ENCODE peak calls at places on chromosomes 6 and 20, in seven cellular contexts. One of them, this sample, is unnamed.

GRCh38 chr6:155418017-155418749 is 37.5 kb downstream of the NOX3 start:
- DNase-seq in T-helper 1 cell: peak; percentile 31
- DNase-seq in head of caudate nucleus: no peak
- DNase-seq in AG20443: peak; percentile 53
- DNase-seq in activated gamma-delta T cell treated with anti-CD3 and anti-CD28 coated beads, Interleukin-2, amount 50 U/mL, for 16 hours: peak; percentile 42
- DNase-seq in Calu3: no peak
- DNase-seq in lower lobe of right lung: no peak
- DNase-seq in this sample: no peak

GRCh38 chr6:130417951-130418350 is 52.1 kb downstream of the TMEM200A start:
- DNase-seq in T-helper 1 cell: no peak
- DNase-seq in head of caudate nucleus: no peak
- DNase-seq in AG20443: no peak
- DNase-seq in activated gamma-delta T cell treated with anti-CD3 and anti-CD28 coated beads, Interleukin-2, amount 50 U/mL, for 16 hours: no peak
- DNase-seq in Calu3: no peak
- DNase-seq in lower lobe of right lung: no peak
- DNase-seq in this sample: no peak

GRCh38 chr6:111890981-111891380 is 17.7 kb upstream of the FYN start:
- DNase-seq in T-helper 1 cell: no peak
- DNase-seq in head of caudate nucleus: no peak
- DNase-seq in AG20443: peak; percentile 33
- DNase-seq in activated gamma-delta T cell treated with anti-CD3 and anti-CD28 coated beads, Interleukin-2, amount 50 U/mL, for 16 hours: no peak
- DNase-seq in Calu3: no peak
- DNase-seq in lower lobe of right lung: no peak
- DNase-seq in this sample: no peak

GRCh38 chr6:91781946-91782345 is 1195.1 kb upstream of the MAP3K7 start:
- DNase-seq in T-helper 1 cell: no peak
- DNase-seq in head of caudate nucleus: peak; percentile 46
- DNase-seq in AG20443: no peak
- DNase-seq in activated gamma-delta T cell treated with anti-CD3 and anti-CD28 coated beads, Interleukin-2, amount 50 U/mL, for 16 hours: no peak
- DNase-seq in Calu3: no peak
- DNase-seq in lower lobe of right lung: no peak
- DNase-seq in this sample: peak; percentile 54

GRCh38 chr6:124260337-124260736 is 456.7 kb downstream of the NKAIN2 start:
- DNase-seq in T-helper 1 cell: no peak
- DNase-seq in head of caudate nucleus: no peak
- DNase-seq in AG20443: no peak
- DNase-seq in activated gamma-delta T cell treated with anti-CD3 and anti-CD28 coated beads, Interleukin-2, amount 50 U/mL, for 16 hours: no peak
- DNase-seq in Calu3: no peak
- DNase-seq in lower lobe of right lung: no peak
- DNase-seq in this sample: peak; percentile 26

GRCh38 chr6:76876922-76877553 is 586.3 kb downstream of the HTR1B start:
- DNase-seq in T-helper 1 cell: no peak
- DNase-seq in head of caudate nucleus: no peak
- DNase-seq in AG20443: no peak
- DNase-seq in activated gamma-delta T cell treated with anti-CD3 and anti-CD28 coated beads, Interleukin-2, amount 50 U/mL, for 16 hours: no peak
- DNase-seq in Calu3: peak; percentile 85
- DNase-seq in lower lobe of right lung: no peak
- DNase-seq in this sample: no peak

GRCh38 chr6:2229742-2230141 is 15.7 kb downstream of the GMDS start:
- DNase-seq in T-helper 1 cell: no peak
- DNase-seq in head of caudate nucleus: no peak
- DNase-seq in AG20443: no peak
- DNase-seq in activated gamma-delta T cell treated with anti-CD3 and anti-CD28 coated beads, Interleukin-2, amount 50 U/mL, for 16 hours: no peak
- DNase-seq in Calu3: no peak
- DNase-seq in lower lobe of right lung: no peak
- DNase-seq in this sample: no peak

GRCh38 chr6:165675120-165675519 is 12.1 kb upstream of the PDE10A start:
- DNase-seq in T-helper 1 cell: no peak
- DNase-seq in head of caudate nucleus: no peak
- DNase-seq in AG20443: no peak
- DNase-seq in activated gamma-delta T cell treated with anti-CD3 and anti-CD28 coated beads, Interleukin-2, amount 50 U/mL, for 16 hours: no peak
- DNase-seq in Calu3: no peak
- DNase-seq in lower lobe of right lung: no peak
- DNase-seq in this sample: no peak

GRCh38 chr6:48541669-48542068 is 430.7 kb upstream of the PTCHD4 start:
- DNase-seq in T-helper 1 cell: no peak
- DNase-seq in head of caudate nucleus: no peak
- DNase-seq in AG20443: no peak
- DNase-seq in activated gamma-delta T cell treated with anti-CD3 and anti-CD28 coated beads, Interleukin-2, amount 50 U/mL, for 16 hours: no peak
- DNase-seq in Calu3: no peak
- DNase-seq in lower lobe of right lung: no peak
- DNase-seq in this sample: no peak

GRCh38 chr6:129695373-129696027 is 14.5 kb downstream of the ARHGAP18 start:
- DNase-seq in T-helper 1 cell: no peak
- DNase-seq in head of caudate nucleus: no peak
- DNase-seq in AG20443: no peak
- DNase-seq in activated gamma-delta T cell treated with anti-CD3 and anti-CD28 coated beads, Interleukin-2, amount 50 U/mL, for 16 hours: no peak
- DNase-seq in Calu3: no peak
- DNase-seq in lower lobe of right lung: no peak
- DNase-seq in this sample: no peak

GRCh38 chr6:170464524-170464979 is 88.6 kb downstream of the PSMB1 start:
- DNase-seq in T-helper 1 cell: no peak
- DNase-seq in head of caudate nucleus: no peak
- DNase-seq in AG20443: no peak
- DNase-seq in activated gamma-delta T cell treated with anti-CD3 and anti-CD28 coated beads, Interleukin-2, amount 50 U/mL, for 16 hours: peak; percentile 49
- DNase-seq in Calu3: no peak
- DNase-seq in lower lobe of right lung: no peak
- DNase-seq in this sample: no peak

GRCh38 chr6:158041370-158041769 is 59.7 kb downstream of the SYNJ2 start:
- DNase-seq in T-helper 1 cell: no peak
- DNase-seq in head of caudate nucleus: peak; percentile 42
- DNase-seq in AG20443: no peak
- DNase-seq in activated gamma-delta T cell treated with anti-CD3 and anti-CD28 coated beads, Interleukin-2, amount 50 U/mL, for 16 hours: no peak
- DNase-seq in Calu3: no peak
- DNase-seq in lower lobe of right lung: peak; percentile 2
- DNase-seq in this sample: no peak

GRCh38 chr20:53778736-53779135 is 185.1 kb upstream of the ZNF217 start:
- DNase-seq in T-helper 1 cell: no peak
- DNase-seq in head of caudate nucleus: no peak
- DNase-seq in AG20443: no peak
- DNase-seq in activated gamma-delta T cell treated with anti-CD3 and anti-CD28 coated beads, Interleukin-2, amount 50 U/mL, for 16 hours: no peak
- DNase-seq in Calu3: no peak
- DNase-seq in lower lobe of right lung: no peak
- DNase-seq in this sample: no peak

GRCh38 chr20:64082126-64082638 is 2.0 kb downstream of the LKAAEAR1 start:
- DNase-seq in T-helper 1 cell: no peak
- DNase-seq in head of caudate nucleus: no peak
- DNase-seq in AG20443: no peak
- DNase-seq in activated gamma-delta T cell treated with anti-CD3 and anti-CD28 coated beads, Interleukin-2, amount 50 U/mL, for 16 hours: no peak
- DNase-seq in Calu3: no peak
- DNase-seq in lower lobe of right lung: no peak
- DNase-seq in this sample: no peak

GRCh38 chr6:33082702-33083101 is 6.9 kb downstream of the HLA-DPB1 start:
- DNase-seq in T-helper 1 cell: no peak
- DNase-seq in head of caudate nucleus: no peak
- DNase-seq in AG20443: peak; percentile 54
- DNase-seq in activated gamma-delta T cell treated with anti-CD3 and anti-CD28 coated beads, Interleukin-2, amount 50 U/mL, for 16 hours: no peak
- DNase-seq in Calu3: peak; percentile 50
- DNase-seq in lower lobe of right lung: peak; percentile 59
- DNase-seq in this sample: no peak

This sample was measured in cerebellum.